ENCODE peak calls at places on chromosomes 13 and 19, in four cellular contexts. C is kidney, W is thoracic aorta, K is cardiac muscle cell. Z is an unnamed sample.

GRCh38 chr19:11813801-11814706 is at the start of gene ZNF440:
- DNase-seq in C (peak), W (peak), K (peak), Z (peak)

GRCh38 chr13:32136716-32137115 is 105.1 kb downstream of the FRY start:
- DNase-seq in C (no peak), W (no peak), K (no peak), Z (no peak)

GRCh38 chr19:12884926-12885748 is 1.9 kb downstream of the KLF1 start:
- DNase-seq in C (peak), W (no peak), K (peak), Z (peak)

GRCh38 chr13:98581971-98582702 is 5.2 kb upstream of the STK24 start:
- DNase-seq in C (no peak), W (no peak), K (peak), Z (no peak)

GRCh38 chr19:45676851-45677263 is 8.8 kb downstream of the GIPR start:
- DNase-seq in C (peak), W (no peak), K (no peak), Z (peak)

GRCh38 chr19:28966737-28967401 is 246.1 kb downstream of the UQCRFS1 start:
- DNase-seq in C (no peak), W (no peak), K (peak), Z (no peak)

GRCh38 chr19:46978470-46978869 is 41.2 kb upstream of the NPAS1 start:
- DNase-seq in C (no peak), W (no peak), K (no peak), Z (no peak)

GRCh38 chr13:102651392-102651791 is 43.5 kb downstream of the METTL21C start:
- DNase-seq in C (no peak), W (no peak), K (peak), Z (no peak)

GRCh38 chr19:33771308-33772101 is 25.2 kb upstream of the KCTD15 start:
- DNase-seq in C (peak), W (no peak), K (peak), Z (peak)

GRCh38 chr19:43395561-43395960 is 19.1 kb upstream of the TEX101 start:
- DNase-seq in C (no peak), W (no peak), K (no peak), Z (no peak)

GRCh38 chr19:22622901-22623840 is 11.0 kb upstream of the ZNF492 start:
- DNase-seq in C (peak), W (no peak), K (no peak), Z (no peak)

GRCh38 chr19:2607712-2608601 is 94.5 kb downstream of the GNG7 start:
- DNase-seq in C (peak), W (no peak), K (no peak), Z (peak)

GRCh38 chr19:16542894-16543498 is 759 bp upstream of the CHERP start:
- DNase-seq in C (no peak), W (no peak), K (peak), Z (no peak)

GRCh38 chr13:24215732-24216131 is 55.2 kb downstream of the SPATA13 start:
- DNase-seq in C (no peak), W (no peak), K (peak), Z (no peak)

GRCh38 chr19:44707794-44708193 is 8.8 kb downstream of the CEACAM16 start:
- DNase-seq in C (no peak), W (no peak), K (no peak), Z (no peak)

GRCh38 chr13:28505543-28506135 is 10.7 kb upstream of the FLT1 start:
- DNase-seq in C (no peak), W (no peak), K (no peak), Z (no peak)

GRCh38 chr19:15365264-15365663 is 14.3 kb downstream of the AKAP8 start:
- DNase-seq in C (no peak), W (no peak), K (no peak), Z (peak)

GRCh38 chr19:2235396-2236284 is 489 bp downstream of the PLEKHJ1 start:
- DNase-seq in C (peak), W (no peak), K (no peak), Z (no peak)

GRCh38 chr19:51573331-51573730 is 2.2 kb downstream of the ZNF175 start:
- DNase-seq in C (no peak), W (no peak), K (peak), Z (no peak)

GRCh38 chr19:6644796-6645195 is 25.2 kb downstream of the TNFSF14 start:
- DNase-seq in C (no peak), W (no peak), K (no peak), Z (no peak)

GRCh38 chr13:19634129-19634740 is 776 bp downstream of the MPHOSPH8 start:
- DNase-seq in C (no peak), W (no peak), K (peak), Z (no peak)

GRCh38 chr13:65063753-65064152 is 2166.4 kb downstream of the PCDH9 start:
- DNase-seq in C (no peak), W (no peak), K (peak), Z (no peak)

GRCh38 chr19:20357921-20358320 is 190.9 kb downstream of the ZNF486 start:
- DNase-seq in C (no peak), W (no peak), K (no peak), Z (no peak)

GRCh38 chr19:20365146-20365545 is 198.1 kb downstream of the ZNF486 start:
- DNase-seq in C (no peak), W (no peak), K (peak), Z (no peak)

DNA sequence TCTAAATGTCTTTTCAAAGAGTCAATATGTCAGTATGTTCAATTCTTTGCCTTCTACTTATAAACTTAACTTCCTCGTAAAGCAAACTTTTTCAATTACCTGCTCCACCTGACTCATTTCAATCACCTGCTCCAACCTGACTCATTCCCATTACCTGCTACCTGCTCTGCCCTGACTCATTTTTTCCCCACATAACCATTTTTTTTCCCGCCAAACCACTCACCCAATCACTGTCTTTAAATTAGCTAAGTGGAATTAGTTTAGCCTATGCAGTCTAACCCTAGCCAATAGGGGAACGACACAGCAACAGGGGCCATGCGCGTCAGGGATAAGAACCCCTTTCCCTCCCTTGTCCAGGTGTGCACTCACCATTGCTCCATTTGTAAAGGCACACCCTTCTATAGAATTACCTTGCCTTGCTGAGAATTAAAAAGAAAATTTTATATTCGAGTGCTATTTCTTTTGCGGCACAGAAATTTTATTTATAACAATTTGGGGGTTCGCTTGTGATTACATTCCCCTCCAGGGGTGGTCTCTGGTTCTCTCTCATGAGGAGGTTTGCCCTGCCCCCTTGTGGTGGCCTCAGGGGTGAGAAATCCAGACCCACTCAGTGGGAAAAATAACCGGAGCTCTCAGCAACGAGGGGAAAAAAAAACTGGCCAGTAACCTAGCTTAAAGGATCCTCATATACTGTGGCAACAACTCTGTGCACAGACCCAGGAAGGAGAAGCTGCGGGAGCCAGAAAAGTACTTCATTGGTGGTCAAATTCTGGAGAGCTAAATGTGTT is 193.1 kb downstream of the ZNF486 start:
- DNase-seq in C (no peak), W (no peak), K (no peak), Z (no peak)
- TF ChIP-seq CTCF in C (peak), W (no peak), K (no peak), Z (no peak)

DNA sequence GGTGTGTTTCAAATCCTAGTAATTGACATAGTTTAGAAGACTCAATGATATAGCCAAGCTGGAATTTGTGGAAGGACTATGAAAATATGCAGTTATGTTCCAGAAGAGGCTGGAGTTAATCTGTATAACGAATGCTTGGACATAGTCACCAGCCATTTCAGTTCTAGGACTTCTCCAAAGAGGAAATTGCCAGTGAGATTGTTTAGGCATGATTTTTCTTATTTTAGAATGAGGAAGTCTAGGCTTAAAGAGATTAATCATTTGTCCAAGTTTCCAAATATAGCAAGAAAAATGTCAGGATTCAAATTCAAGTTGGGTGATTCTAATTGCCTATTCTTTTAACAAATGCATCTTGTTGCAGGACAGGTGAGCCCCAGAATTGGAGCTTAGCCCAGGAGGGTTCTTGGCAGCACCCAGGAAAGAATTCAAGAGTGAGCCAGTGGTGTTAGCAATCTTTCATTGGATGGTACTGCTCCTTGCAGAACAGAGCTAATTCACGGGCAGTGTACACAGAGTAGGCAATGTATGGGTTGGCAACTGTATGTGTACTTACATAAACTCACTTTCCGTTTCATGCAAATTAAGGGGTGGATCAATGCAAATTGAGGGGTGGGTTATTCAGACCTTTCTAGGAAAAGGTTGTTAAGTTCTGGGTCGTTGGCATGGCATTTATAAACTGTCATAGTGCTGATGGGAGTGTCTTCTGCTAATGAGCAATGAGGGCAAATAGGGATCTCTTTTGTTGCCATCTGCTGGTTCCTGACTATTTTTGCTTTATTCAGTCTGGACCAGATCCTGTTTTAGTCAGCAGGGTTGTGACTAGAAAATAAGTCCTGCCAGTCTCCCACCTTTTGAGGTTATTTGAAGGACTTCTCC is 763.2 kb upstream of the SLITRK1 start:
- DNase-seq in C (no peak), W (no peak), K (no peak), Z (no peak)
- TF ChIP-seq CTCF in C (no peak), W (no peak), K (no peak), Z (no peak)

GRCh38 chr19:24048261-24048660 is 38.7 kb upstream of the ZNF254 start:
- DNase-seq in C (no peak), W (no peak), K (no peak), Z (no peak)
- TF ChIP-seq CTCF in C (no peak), W (no peak), K (no peak), Z (no peak)

DNA sequence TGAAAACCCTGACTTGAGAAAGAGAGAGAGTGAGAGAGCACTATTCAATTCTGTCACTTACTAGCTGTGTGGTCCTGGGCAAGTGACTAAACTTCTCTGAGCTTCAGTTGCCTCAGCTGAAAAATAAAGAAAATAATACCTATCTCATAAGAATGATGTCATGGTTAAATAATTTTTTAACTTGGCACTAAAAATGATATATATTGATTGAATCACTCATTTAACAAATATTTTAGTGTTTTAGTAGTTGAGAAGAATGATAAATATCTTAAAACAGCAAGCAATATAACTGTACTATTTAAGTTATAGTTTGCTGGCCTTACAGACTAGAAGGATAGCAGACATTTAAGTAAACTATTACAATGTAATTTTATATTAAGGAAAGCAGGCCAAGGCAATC is 764.2 kb downstream of the DIAPH3 start:
- DNase-seq in C (no peak), W (no peak), K (no peak), Z (no peak)
- TF ChIP-seq CTCF in C (no peak), W (no peak), K (no peak), Z (no peak)

DNA sequence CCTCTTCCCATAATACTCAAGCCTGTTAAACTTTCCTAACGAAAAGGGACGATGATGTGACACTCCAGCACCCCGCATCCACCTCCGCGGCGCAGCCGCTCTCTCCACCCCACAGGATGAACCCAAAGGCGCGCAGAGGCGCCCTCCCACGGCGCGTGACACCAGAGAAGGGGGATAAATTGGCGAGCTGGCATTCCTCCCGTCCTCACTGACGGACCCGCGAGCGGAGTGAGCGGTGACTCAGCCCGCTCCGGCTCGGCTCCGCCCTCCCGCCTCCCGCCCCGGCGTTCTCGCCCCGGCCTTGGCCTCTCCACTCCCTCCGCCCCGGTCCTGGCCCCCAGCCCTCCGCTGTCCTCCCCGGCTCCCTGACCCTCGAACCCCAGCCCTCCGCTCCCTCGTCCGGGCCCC is 590 bp downstream of the TUBGCP3 start:
- DNase-seq in C (peak), W (peak), K (peak), Z (peak)
- TF ChIP-seq CTCF in C (peak), W (no peak), K (peak), Z (peak)

Z was measured in GM13977.